ENCODE peak calls at places on chromosomes 11 and 22, in five cellular contexts. One of them, this sample, is unnamed.

GRCh38 chr22:47012589-47013365 is 250.3 kb downstream of the TBC1D22A start:
- DNase-seq in mammary epithelial cell: no peak
- DNase-seq in PC-3: peak; percentile 73
- DNase-seq in dermis blood vessel endothelial cell: peak; percentile 20
- DNase-seq in Peyer's patch: no peak
- DNase-seq in this sample: no peak

GRCh38 chr11:117200813-117201515 is 1.8 kb downstream of the TAGLN start:
- DNase-seq in mammary epithelial cell: no peak
- DNase-seq in PC-3: no peak
- DNase-seq in dermis blood vessel endothelial cell: no peak
- DNase-seq in Peyer's patch: no peak
- DNase-seq in this sample: no peak

GRCh38 chr11:123268118-123268517 is 73.1 kb upstream of the CLMP start:
- DNase-seq in mammary epithelial cell: no peak
- DNase-seq in PC-3: no peak
- DNase-seq in dermis blood vessel endothelial cell: peak; percentile 13
- DNase-seq in Peyer's patch: no peak
- DNase-seq in this sample: no peak

GRCh38 chr11:18310800-18311340 is 11.1 kb downstream of the HPS5 start:
- DNase-seq in mammary epithelial cell: peak; percentile 95
- DNase-seq in PC-3: no peak
- DNase-seq in dermis blood vessel endothelial cell: no peak
- DNase-seq in Peyer's patch: peak; percentile 68
- DNase-seq in this sample: peak; percentile 72

GRCh38 chr22:37521236-37521739 is 2.1 kb upstream of the CARD10 start:
- DNase-seq in mammary epithelial cell: no peak
- DNase-seq in PC-3: no peak
- DNase-seq in dermis blood vessel endothelial cell: no peak
- DNase-seq in Peyer's patch: peak; percentile 81
- DNase-seq in this sample: no peak

GRCh38 chr11:61671527-61671926 is 8.7 kb upstream of the DAGLA start:
- DNase-seq in mammary epithelial cell: no peak
- DNase-seq in PC-3: peak; percentile 43
- DNase-seq in dermis blood vessel endothelial cell: peak; percentile 40
- DNase-seq in Peyer's patch: peak; percentile 58
- DNase-seq in this sample: no peak

GRCh38 chr22:40635940-40636379 is 559 bp downstream of the MRTFA start:
- DNase-seq in mammary epithelial cell: no peak
- DNase-seq in PC-3: no peak
- DNase-seq in dermis blood vessel endothelial cell: peak; percentile 21
- DNase-seq in Peyer's patch: no peak
- DNase-seq in this sample: no peak

GRCh38 chr22:25078591-25078990 is 121.1 kb upstream of the CRYBB3 start:
- DNase-seq in mammary epithelial cell: no peak
- DNase-seq in PC-3: no peak
- DNase-seq in dermis blood vessel endothelial cell: no peak
- DNase-seq in Peyer's patch: no peak
- DNase-seq in this sample: no peak

GRCh38 chr11:32615422-32615821 is 31.8 kb downstream of the EIF3M start:
- DNase-seq in mammary epithelial cell: no peak
- DNase-seq in PC-3: peak; percentile 28
- DNase-seq in dermis blood vessel endothelial cell: peak; percentile 29
- DNase-seq in Peyer's patch: no peak
- DNase-seq in this sample: no peak

GRCh38 chr11:63783925-63784592 is 15.5 kb upstream of the ZFTA start:
- DNase-seq in mammary epithelial cell: no peak
- DNase-seq in PC-3: no peak
- DNase-seq in dermis blood vessel endothelial cell: no peak
- DNase-seq in Peyer's patch: no peak
- DNase-seq in this sample: no peak

GRCh38 chr11:68031136-68031459 is 617 bp downstream of the NDUFS8 start:
- DNase-seq in mammary epithelial cell: no peak
- DNase-seq in PC-3: no peak
- DNase-seq in dermis blood vessel endothelial cell: peak; percentile 49
- DNase-seq in Peyer's patch: no peak
- DNase-seq in this sample: no peak

GRCh38 chr22:17257578-17257977 is 38.3 kb upstream of the ADA2 start:
- DNase-seq in mammary epithelial cell: no peak
- DNase-seq in PC-3: no peak
- DNase-seq in dermis blood vessel endothelial cell: no peak
- DNase-seq in Peyer's patch: no peak
- DNase-seq in this sample: no peak